ENCODE peak calls at places on chromosome 17, in nine cellular contexts. Y is ovary, E is A549, S is GM12892, K is testis, M is tibial nerve, Z is erythroblast, N is breast epithelium, W is heart left ventricle. O is an unnamed sample.

GRCh38 chr17:38750312-38751121 is 2.0 kb upstream of the PSMB3 start:
- DNase-seq in Y (peak), E (no peak), S (no peak), K (no peak), M (no peak), Z (peak), N (no peak), W (no peak), O (no peak)

GRCh38 chr17:78346605-78347250 is 13.1 kb downstream of the SOCS3 start:
- DNase-seq in Y (no peak), E (no peak), S (no peak), K (no peak), M (no peak), Z (no peak), N (no peak), W (no peak), O (no peak)

GRCh38 chr17:28973414-28973813 is 22.1 kb upstream of the PHF12 start:
- DNase-seq in Y (no peak), E (no peak), S (no peak), K (no peak), M (no peak), Z (no peak), N (no peak), W (peak), O (no peak)

GRCh38 chr17:82031303-82031884 is at the start of gene RAC3:
- DNase-seq in Y (no peak), E (no peak), S (no peak), K (no peak), M (no peak), Z (peak), N (no peak), W (no peak), O (peak)

GRCh38 chr17:549197-550040 is 165.2 kb downstream of the VPS53 start:
- DNase-seq in Y (no peak), E (no peak), S (no peak), K (no peak), M (no peak), Z (no peak), N (no peak), W (no peak), O (no peak)

GRCh38 chr17:45222994-45223540 is 1.4 kb downstream of the FMNL1 start:
- DNase-seq in Y (no peak), E (no peak), S (no peak), K (no peak), M (no peak), Z (no peak), N (no peak), W (no peak), O (no peak)

GRCh38 chr17:19019041-19019941 is 14.7 kb upstream of the FAM83G start:
- DNase-seq in Y (no peak), E (no peak), S (no peak), K (no peak), M (no peak), Z (peak), N (no peak), W (no peak), O (no peak)

GRCh38 chr17:77908501-77908900 is 50.0 kb upstream of the TNRC6C start:
- DNase-seq in Y (no peak), E (no peak), S (no peak), K (no peak), M (no peak), Z (no peak), N (no peak), W (no peak), O (no peak)

GRCh38 chr17:71505200-71505599 is 615.6 kb upstream of the SOX9 start:
- DNase-seq in Y (no peak), E (no peak), S (no peak), K (no peak), M (no peak), Z (no peak), N (no peak), W (no peak), O (no peak)

GRCh38 chr17:29383687-29384086 is 6.5 kb upstream of the TAOK1 start:
- DNase-seq in Y (no peak), E (no peak), S (no peak), K (no peak), M (no peak), Z (no peak), N (no peak), W (no peak), O (no peak)

DNA sequence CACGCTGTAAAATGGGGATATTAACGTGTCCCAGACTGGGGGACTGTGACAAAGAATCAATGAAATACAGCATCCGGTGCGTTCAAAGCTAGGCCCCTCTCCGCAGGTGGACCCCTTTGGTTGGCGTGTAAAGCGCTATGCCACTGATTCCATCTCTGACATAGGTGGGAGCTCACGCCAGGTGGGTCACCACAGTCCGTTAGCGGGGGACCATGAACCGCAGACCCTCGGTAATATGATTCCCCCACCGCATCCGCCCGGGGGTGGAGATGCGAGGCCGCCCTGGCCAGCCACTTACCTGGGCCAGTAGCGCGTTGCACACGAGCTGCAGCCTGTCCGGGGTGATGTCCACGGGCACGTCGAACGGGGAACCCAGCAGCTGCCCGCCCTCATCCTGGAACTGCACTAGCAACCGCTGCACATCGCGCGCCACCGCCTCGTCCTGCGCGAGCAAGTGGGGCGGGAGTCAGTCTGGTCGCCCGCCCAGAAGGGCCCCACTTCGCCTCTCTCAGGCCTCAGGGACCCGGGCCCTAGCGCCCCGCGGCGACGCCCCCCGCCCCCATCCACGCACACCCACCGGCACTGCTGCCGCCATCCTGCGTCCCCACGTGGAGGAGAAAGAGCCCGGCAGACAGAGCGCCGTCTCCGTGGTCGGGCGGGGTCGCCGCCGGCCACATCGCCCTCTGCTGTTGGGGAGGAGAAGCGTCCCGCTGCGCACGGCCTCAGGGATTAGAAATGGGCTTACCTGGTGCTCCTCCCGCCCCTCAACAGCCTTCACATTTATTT is at the start of gene NLE1:
- DNase-seq in Y (peak), E (peak), S (peak), K (peak), M (peak), Z (peak), N (peak), W (peak), O (peak)
- TF ChIP-seq POLR2A in Y (no peak), E (peak), S (peak), K (no peak), M (no peak), Z (peak), N (no peak), W (peak), O (no peak)

GRCh38 chr17:75645889-75646625 is 12.8 kb downstream of the SMIM5 start:
- DNase-seq in Y (no peak), E (peak), S (no peak), K (no peak), M (no peak), Z (no peak), N (peak), W (no peak), O (peak)
- TF ChIP-seq POLR2A in Y (no peak), E (peak), S (no peak), K (no peak), M (no peak), Z (no peak), N (no peak), W (no peak), O (no peak)

DNA sequence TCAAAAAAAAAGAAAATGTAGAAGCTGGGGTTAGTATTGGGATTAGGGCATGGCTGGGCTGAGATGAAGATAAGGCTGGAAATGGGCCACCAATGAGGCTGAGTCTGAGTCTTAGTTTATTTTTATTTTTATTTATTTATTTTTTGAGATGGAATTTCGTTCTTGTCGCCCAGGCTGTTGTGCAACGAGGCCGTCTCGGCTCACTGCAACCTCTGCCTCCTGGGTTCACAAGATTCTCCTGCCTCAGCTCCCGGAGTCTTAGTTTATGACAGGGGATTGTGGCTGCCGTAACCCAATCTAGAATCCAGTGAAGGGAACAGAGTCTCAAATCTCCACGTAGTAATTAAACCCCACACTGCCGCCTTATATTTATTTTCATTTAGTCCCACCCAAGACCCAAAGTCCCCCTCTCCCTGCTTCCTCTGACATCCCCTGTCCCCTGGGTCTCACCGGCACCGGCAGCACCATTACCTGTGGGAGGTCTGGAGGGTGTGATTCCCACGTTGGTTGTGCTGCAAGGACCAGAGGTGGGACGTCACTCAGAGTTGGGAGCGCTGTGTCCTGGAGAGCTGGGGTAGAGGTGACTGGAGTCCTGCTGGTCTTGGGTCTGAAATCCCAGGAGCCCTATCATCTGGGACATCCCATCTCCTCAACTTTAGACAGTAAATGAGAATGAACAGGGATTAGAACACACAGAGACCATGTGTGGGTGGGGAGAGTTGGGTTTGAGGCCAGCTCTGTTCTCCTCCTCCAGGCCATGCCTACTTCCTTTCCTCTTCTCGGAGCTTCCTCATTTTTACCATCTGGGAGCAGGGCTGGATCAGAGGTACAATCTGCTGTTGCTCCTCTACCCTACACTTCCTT is at the start of gene CLEC10A:
- DNase-seq in Y (no peak), E (no peak), S (no peak), K (peak), M (no peak), Z (no peak), N (peak), W (no peak), O (no peak)
- TF ChIP-seq POLR2A in Y (no peak), E (no peak), S (no peak), K (no peak), M (no peak), Z (no peak), N (no peak), W (no peak), O (no peak)

DNA sequence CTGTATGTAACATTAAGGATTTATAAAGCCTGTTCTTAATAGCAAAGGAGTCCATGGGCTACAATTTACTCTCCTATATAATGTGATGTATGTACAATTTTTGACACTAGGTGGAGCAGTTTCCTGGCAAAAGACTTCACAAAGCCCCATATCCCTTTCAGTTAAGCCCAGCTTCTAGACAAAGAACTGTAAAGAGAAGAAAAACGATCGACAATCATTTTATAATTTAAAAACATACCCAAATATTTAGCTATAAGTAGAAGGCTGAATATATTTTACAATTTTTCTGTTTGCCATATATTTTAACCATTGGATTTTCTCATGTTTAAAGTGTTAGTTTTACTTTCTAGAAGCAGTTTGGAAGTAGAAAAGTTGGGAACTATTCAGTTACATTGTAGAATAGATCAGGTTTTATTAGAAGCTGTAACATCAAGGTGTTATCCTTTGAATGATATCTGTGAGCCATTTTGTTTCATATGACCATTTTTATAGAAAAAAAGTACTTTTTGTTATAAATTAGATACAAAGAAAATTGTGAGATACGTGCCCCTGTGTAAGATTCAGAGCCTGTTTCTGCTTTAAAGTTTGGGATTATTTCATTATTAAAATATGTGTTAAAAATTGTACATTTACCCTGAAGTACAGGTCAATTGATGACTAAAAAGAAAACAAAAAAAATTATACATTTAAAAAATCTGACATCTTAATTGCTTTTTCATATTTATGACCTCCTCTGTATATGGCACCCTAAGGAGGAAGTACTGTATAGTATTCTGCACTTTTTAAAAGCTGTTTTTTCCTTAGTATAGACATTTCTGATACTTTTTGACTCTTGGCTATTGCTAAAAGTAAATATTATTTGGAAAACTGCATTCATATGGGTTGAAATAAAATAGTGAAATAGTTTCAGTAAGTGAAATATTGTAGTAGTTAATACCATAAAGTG is 46.3 kb downstream of the VMP1 start:
- DNase-seq in Y (no peak), E (peak), S (no peak), K (no peak), M (peak), Z (peak), N (no peak), W (peak), O (peak)
- TF ChIP-seq POLR2A in Y (no peak), E (no peak), S (no peak), K (no peak), M (no peak), Z (no peak), N (no peak), W (no peak), O (no peak)

DNA sequence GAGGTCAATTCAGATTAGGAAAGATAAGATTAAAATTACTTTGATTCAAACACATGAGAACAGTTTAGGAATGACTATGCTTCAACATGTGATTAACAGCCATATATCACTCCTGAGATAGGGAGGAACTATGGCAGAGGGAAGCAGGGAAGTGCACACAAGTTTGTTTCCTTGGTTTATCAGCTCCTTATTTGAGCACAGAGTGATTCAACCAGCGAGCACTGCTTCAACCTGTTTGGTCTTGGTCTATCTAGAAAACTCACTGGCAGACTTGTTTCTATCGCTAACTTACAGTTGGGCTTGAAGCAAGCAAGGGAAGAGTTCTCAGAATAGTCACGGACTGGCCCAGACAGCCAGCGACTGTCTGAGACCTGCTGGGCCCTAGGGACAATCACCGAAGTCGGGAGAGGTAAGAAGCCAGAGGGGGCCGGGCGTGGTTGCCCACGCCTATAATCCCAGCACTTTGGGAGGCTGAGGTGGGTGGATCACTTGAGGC is 23.5 kb downstream of the TUBG1 start:
- DNase-seq in Y (no peak), E (no peak), S (no peak), K (no peak), M (no peak), Z (peak), N (no peak), W (no peak), O (no peak)
- TF ChIP-seq POLR2A in Y (no peak), E (no peak), S (no peak), K (no peak), M (no peak), Z (peak), N (no peak), W (no peak), O (no peak)

DNA sequence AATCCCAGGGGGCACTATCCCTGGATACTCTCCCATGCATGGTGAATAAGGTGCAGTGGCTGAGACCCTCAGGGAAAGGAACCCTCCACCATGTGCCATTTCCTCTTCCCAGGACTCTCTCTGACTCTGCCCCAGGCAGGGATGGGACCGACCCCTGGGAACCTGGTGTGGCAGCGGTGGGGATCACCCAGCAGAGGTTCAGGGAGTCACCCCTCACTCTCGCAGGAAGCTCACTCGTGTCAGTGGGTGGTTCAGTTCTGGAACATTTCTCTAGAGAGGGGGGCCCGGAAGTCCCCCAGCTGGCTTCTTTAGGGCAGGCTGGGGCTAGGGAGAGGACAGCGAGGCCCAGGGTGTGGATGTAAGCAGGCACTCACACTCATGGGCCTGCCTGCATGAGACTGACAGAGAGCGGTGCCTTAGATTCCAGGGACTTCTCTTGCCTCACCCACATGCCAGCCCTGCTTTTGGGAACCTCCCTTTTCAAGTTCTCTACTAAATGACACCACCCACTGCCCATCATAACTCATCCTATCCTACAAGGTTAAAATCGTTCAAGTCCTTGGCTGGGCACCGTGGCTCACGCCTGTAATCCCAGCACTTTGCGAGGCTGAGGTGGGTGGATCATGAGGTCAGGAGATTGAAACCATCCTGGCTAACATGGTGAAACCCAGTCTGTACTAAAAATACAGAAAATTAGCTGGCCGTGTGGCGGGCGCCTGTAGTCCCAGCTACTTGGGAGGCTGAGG is 109.7 kb upstream of the SDK2 start:
- DNase-seq in Y (no peak), E (no peak), S (no peak), K (no peak), M (no peak), Z (no peak), N (no peak), W (no peak), O (no peak)
- TF ChIP-seq POLR2A in Y (no peak), E (no peak), S (no peak), K (no peak), M (no peak), Z (no peak), N (no peak), W (no peak), O (no peak)

GRCh38 chr17:37713624-37714023 is 31.2 kb downstream of the HNF1B start:
- DNase-seq in Y (no peak), E (no peak), S (no peak), K (no peak), M (no peak), Z (no peak), N (no peak), W (no peak), O (no peak)
- TF ChIP-seq POLR2A in Y (no peak), E (no peak), S (no peak), K (no peak), M (no peak), Z (no peak), N (no peak), W (no peak), O (no peak)

DNA sequence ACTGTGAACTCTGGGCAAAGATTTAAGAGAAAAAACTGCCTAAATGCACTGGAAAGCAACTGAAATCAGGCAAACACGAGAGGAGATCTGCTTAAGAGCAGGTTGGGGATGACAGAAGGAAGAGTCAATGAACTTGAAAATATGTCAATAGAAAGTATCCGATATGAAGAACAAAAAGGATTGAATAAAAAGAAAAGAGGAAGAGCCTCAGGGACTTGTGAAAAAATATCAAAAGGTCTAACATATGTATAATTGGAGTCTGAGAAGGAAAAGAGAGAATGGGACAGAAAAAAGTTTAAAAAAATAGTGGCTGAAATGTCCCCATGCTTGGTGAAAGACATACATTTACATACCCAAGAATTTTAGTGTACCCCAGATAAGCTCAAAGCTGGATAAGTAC is 195.5 kb downstream of the COPRS start:
- DNase-seq in Y (no peak), E (no peak), S (no peak), K (no peak), M (no peak), Z (no peak), N (no peak), W (no peak), O (no peak)
- TF ChIP-seq POLR2A in Y (no peak), E (no peak), S (no peak), K (no peak), M (no peak), Z (no peak), N (no peak), W (no peak), O (no peak)

DNA sequence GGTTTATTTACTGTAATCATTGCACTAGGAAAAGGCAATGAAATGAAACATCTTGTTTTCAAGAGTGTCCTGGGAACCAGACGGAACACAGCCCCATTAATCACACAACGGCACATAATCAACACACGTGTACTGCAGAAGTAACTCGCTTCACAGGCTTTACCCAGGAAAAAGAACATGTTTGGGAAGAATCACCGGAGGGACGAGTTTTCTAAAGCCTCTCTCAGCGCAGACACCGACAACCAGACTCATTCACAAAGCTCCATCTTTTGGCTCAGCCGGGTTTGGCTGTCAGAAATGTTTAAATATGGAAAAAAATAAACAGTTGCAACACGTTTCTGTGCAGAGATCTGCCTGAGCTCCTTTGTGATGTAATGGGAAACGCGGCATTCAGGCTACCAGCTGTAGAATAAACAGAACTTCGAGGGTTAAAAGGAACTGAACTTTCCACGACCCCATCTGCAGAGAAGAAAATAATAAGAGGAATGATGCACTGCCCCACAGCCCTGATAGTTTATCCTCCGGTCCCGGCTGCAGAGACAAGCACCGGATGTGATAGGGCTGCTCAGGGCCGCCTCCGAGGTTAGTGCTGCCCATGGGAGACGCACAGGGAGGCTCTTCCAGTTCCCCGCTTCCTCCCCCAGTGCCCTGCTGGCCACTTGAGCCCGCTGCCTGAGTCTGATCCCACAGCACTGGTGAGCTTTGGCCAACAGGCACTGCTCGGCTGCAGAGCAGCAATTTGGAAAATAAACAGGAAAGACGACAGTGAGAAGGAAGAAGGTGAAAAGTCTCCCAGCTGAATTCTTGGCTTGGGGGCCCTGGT is 119.8 kb downstream of the HIC1 start:
- DNase-seq in Y (peak), E (no peak), S (no peak), K (peak), M (no peak), Z (no peak), N (no peak), W (peak), O (no peak)
- TF ChIP-seq POLR2A in Y (no peak), E (no peak), S (no peak), K (no peak), M (no peak), Z (no peak), N (no peak), W (no peak), O (no peak)